ENCODE peak calls at places on chromosomes 1 and 21, in five cellular contexts. B is SHP77; K is CD8-positive, alpha-beta T cell; L is B cell; C is HEK293T. D is an unnamed sample.

GRCh38 chr1:230809205-230809990 is 58.9 kb downstream of the C1orf198 start:
- DNase-seq in B (no peak), K (no peak), L (no peak), C (no peak), D (no peak)

GRCh38 chr1:16120940-16121410 is 34.9 kb downstream of the EPHA2 start:
- DNase-seq in B (no peak), K (no peak), L (no peak), C (no peak), D (no peak)

GRCh38 chr1:45442272-45442671 is 48.7 kb downstream of the TESK2 start:
- DNase-seq in B (no peak), K (no peak), L (no peak), C (no peak), D (no peak)

GRCh38 chr1:91883470-91883869 is 2.5 kb downstream of the TGFBR3 start:
- DNase-seq in B (no peak), K (no peak), L (peak), C (no peak), D (no peak)

GRCh38 chr1:228208831-228209524 is 1.1 kb downstream of the OBSCN start:
- DNase-seq in B (no peak), K (no peak), L (no peak), C (no peak), D (no peak)

GRCh38 chr1:195591917-195592672 is 1016.1 kb downstream of the KCNT2 start:
- DNase-seq in B (no peak), K (no peak), L (no peak), C (no peak), D (no peak)

GRCh38 chr1:160251006-160251405 is 11.3 kb downstream of the DCAF8 start:
- DNase-seq in B (no peak), K (no peak), L (no peak), C (no peak), D (no peak)

GRCh38 chr1:78340006-78340405 is 150.8 kb upstream of the PTGFR start:
- DNase-seq in B (no peak), K (no peak), L (no peak), C (no peak), D (no peak)

GRCh38 chr1:97366986-97367385 is 553.8 kb downstream of the DPYD start:
- DNase-seq in B (no peak), K (no peak), L (no peak), C (no peak), D (no peak)

GRCh38 chr1:237851209-237851845 is 39.4 kb downstream of the ZP4 start:
- DNase-seq in B (peak), K (no peak), L (peak), C (peak), D (peak)

GRCh38 chr1:84427520-84428188 is 29.4 kb downstream of the DNASE2B start:
- DNase-seq in B (no peak), K (no peak), L (no peak), C (no peak), D (no peak)

GRCh38 chr1:217493290-217493689 is 137.6 kb downstream of the GPATCH2 start:
- DNase-seq in B (peak), K (no peak), L (no peak), C (no peak), D (no peak)

GRCh38 chr1:52670599-52670998 is 27.5 kb downstream of the COA7 start:
- DNase-seq in B (no peak), K (no peak), L (no peak), C (no peak), D (no peak)

GRCh38 chr1:228289996-228290881 is 82.4 kb downstream of the OBSCN start:
- DNase-seq in B (no peak), K (no peak), L (no peak), C (no peak), D (no peak)

GRCh38 chr1:10504259-10504658 is 29.5 kb downstream of the PEX14 start:
- DNase-seq in B (no peak), K (no peak), L (no peak), C (no peak), D (no peak)

GRCh38 chr1:53108646-53109580 is 33.5 kb downstream of the SLC1A7 start:
- DNase-seq in B (no peak), K (no peak), L (no peak), C (no peak), D (peak)

GRCh38 chr1:25998075-25998761 is 355 bp upstream of the PAFAH2 start:
- DNase-seq in B (peak), K (peak), L (peak), C (peak), D (peak)

GRCh38 chr1:230555826-230556225 is 86.5 kb upstream of the COG2 start:
- DNase-seq in B (no peak), K (no peak), L (no peak), C (no peak), D (no peak)

GRCh38 chr1:54222711-54223110 is 22.7 kb downstream of the MRPL37 start:
- DNase-seq in B (no peak), K (no peak), L (no peak), C (no peak), D (no peak)

GRCh38 chr1:226457307-226457712 is 49.4 kb upstream of the PARP1 start:
- DNase-seq in B (no peak), K (peak), L (no peak), C (peak), D (no peak)

GRCh38 chr21:27532081-27532480 is 565.2 kb upstream of the ADAMTS5 start:
- DNase-seq in B (no peak), K (no peak), L (no peak), C (no peak), D (no peak)

GRCh38 chr1:154318386-154318785 is 2.5 kb upstream of the AQP10 start:
- DNase-seq in B (no peak), K (no peak), L (no peak), C (no peak), D (no peak)

GRCh38 chr1:67632356-67632755 is 52.6 kb upstream of the GADD45A start:
- DNase-seq in B (no peak), K (no peak), L (no peak), C (no peak), D (no peak)

GRCh38 chr1:192949783-192950182 is 109.4 kb downstream of the UCHL5 start:
- DNase-seq in B (no peak), K (no peak), L (no peak), C (no peak), D (no peak)

GRCh38 chr1:93579891-93580290 is 101.7 kb downstream of the BCAR3 start:
- DNase-seq in B (no peak), K (no peak), L (no peak), C (no peak), D (no peak)

GRCh38 chr1:27109103-27109822 is 45.7 kb downstream of the SLC9A1 start:
- DNase-seq in B (no peak), K (no peak), L (no peak), C (peak), D (no peak)

GRCh38 chr1:8848663-8849386 is 29.7 kb downstream of the ENO1 start:
- DNase-seq in B (peak), K (peak), L (peak), C (peak), D (peak)

GRCh38 chr1:203359010-203359571 is 8.2 kb upstream of the FMOD start:
- DNase-seq in B (no peak), K (no peak), L (no peak), C (no peak), D (no peak)

GRCh38 chr1:196385109-196385508 is 223.1 kb downstream of the KCNT2 start:
- DNase-seq in B (no peak), K (no peak), L (no peak), C (no peak), D (no peak)

GRCh38 chr21:9750341-9751086 is 770.9 kb upstream of the TPTE start:
- DNase-seq in B (no peak), K (no peak), L (no peak), C (no peak), D (no peak)

GRCh38 chr1:182716740-182717720 is 32.6 kb upstream of the RGS8 start:
- DNase-seq in B (no peak), K (no peak), L (no peak), C (no peak), D (no peak)

GRCh38 chr1:166884971-166885370 is 8.9 kb upstream of the TADA1 start:
- DNase-seq in B (no peak), K (no peak), L (no peak), C (no peak), D (no peak)

GRCh38 chr1:222413436-222413835 is 134.5 kb downstream of the HHIPL2 start:
- DNase-seq in B (no peak), K (no peak), L (no peak), C (no peak), D (no peak)

GRCh38 chr1:221316491-221317056 is 425.3 kb downstream of the DUSP10 start:
- DNase-seq in B (no peak), K (no peak), L (no peak), C (no peak), D (no peak)

D was measured in SK-N-DZ.